ENCODE peak calls at places on chromosome 12, in four cellular contexts. Q is IMR-90, P is endothelial cell of umbilical vein, K is GM12878. C is an unnamed sample.

GRCh38 chr12:93483151-93483807 is 16.0 kb downstream of the MRPL42 start:
- DNase-seq in Q (peak; percentile 19), P (no peak), K (no peak), C (no peak)

GRCh38 chr12:14185441-14186192 is 179.9 kb upstream of the ATF7IP start:
- DNase-seq in Q (peak; percentile 38), P (peak; percentile 35), K (no peak), C (peak; percentile 9)

GRCh38 chr12:71710276-71711125 is 24.6 kb downstream of the TMEM19 start:
- DNase-seq in Q (peak; percentile 91), P (peak; percentile 52), K (no peak), C (no peak)

GRCh38 chr12:52692253-52692652 is 11.1 kb downstream of the KRT77 start:
- DNase-seq in Q (no peak), P (no peak), K (no peak), C (peak; percentile 68)

GRCh38 chr12:82746668-82747067 is 60.0 kb downstream of the TMTC2 start:
- DNase-seq in Q (no peak), P (peak; percentile 12), K (no peak), C (no peak)

GRCh38 chr12:90999946-91000345 is 4.8 kb downstream of the EPYC start:
- DNase-seq in Q (peak; percentile 48), P (no peak), K (no peak), C (no peak)

GRCh38 chr12:96493101-96493500 is 3.7 kb downstream of the CFAP54 start:
- DNase-seq in Q (peak; percentile 75), P (peak; percentile 45), K (no peak), C (no peak)

GRCh38 chr12:5503774-5504173 is 71.9 kb downstream of the NTF3 start:
- DNase-seq in Q (no peak), P (no peak), K (no peak), C (no peak)

DNA sequence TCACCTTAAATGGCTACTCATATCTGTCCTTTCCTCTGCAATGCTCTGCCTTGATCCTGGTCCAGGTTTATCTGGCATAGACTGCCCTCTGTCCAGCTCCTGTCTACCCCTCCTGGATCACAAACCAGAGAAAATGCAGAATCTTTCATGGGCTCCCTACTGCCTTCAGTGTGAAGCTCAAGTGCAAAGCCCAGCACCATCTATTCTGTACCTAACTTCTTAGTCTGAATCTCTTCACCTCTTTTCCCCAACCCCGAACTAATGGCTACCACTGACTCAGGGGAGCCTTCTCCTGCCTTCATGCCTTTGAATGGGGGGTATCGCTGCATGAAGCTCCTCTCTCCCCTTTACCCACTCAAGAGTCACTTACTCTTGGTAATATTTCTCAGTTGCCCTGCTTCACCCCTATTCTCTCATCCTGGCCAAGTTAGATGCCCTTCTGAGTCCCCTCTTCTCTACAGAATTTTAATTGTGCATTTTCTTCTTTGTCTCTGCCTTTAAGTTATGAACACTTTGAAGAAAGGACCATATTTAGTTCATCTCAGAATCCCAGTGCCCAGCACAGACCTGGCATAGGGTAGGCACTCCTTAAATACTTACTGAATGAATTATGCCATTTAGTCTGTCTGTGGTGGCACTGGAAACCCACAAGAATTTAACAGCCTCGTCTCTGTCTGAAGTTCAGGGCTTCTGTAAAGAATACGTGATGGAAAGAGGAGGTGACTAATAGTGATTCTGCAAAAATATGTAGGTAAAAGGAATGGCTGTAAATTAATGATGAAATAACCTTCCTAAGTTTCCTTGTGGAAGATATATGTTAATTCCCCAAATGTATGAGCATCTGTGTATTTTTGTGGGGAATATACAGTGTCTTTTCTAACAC is 191.3 kb upstream of the AMIGO2 start:
- DNase-seq in Q (peak; percentile 77), P (no peak), K (no peak), C (no peak)
- TF ChIP-seq FOS in Q (peak; percentile 17), P (no peak), K (no peak), C (no peak)

DNA sequence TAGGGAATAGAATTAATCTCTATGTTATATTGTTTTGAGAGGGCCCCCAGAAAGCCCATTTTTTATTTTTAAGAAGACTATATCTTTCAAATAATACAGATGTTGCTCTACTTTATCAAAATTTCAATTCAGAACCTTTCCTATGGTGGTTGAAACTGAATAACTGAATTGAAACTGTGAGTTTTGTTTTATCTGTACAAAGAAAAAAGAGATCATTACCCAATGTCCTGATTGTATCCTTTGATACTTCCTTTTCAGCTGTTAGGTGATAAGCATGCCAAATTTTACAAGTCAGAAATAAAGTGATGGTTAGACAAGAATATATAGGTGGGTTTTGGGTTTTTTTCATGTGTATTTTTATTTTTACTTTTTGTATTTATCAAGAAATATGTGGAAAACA is 1293.1 kb upstream of the USP15 start:
- DNase-seq in Q (no peak), P (no peak), K (no peak), C (no peak)
- TF ChIP-seq FOS in Q (no peak), P (no peak), K (no peak), C (no peak)

GRCh38 chr12:121331268-121331667 is 20.9 kb downstream of the ANAPC5 start:
- DNase-seq in Q (no peak), P (no peak), K (no peak), C (no peak)

GRCh38 chr12:121337416-121337815 is 14.8 kb downstream of the ANAPC5 start:
- DNase-seq in Q (no peak), P (no peak), K (no peak), C (no peak)

GRCh38 chr12:121333747-121334146 is 18.5 kb downstream of the ANAPC5 start:
- DNase-seq in Q (no peak), P (no peak), K (no peak), C (no peak)

GRCh38 chr12:121330692-121331091 is 21.5 kb downstream of the ANAPC5 start:
- DNase-seq in Q (no peak), P (no peak), K (no peak), C (no peak)

DNA sequence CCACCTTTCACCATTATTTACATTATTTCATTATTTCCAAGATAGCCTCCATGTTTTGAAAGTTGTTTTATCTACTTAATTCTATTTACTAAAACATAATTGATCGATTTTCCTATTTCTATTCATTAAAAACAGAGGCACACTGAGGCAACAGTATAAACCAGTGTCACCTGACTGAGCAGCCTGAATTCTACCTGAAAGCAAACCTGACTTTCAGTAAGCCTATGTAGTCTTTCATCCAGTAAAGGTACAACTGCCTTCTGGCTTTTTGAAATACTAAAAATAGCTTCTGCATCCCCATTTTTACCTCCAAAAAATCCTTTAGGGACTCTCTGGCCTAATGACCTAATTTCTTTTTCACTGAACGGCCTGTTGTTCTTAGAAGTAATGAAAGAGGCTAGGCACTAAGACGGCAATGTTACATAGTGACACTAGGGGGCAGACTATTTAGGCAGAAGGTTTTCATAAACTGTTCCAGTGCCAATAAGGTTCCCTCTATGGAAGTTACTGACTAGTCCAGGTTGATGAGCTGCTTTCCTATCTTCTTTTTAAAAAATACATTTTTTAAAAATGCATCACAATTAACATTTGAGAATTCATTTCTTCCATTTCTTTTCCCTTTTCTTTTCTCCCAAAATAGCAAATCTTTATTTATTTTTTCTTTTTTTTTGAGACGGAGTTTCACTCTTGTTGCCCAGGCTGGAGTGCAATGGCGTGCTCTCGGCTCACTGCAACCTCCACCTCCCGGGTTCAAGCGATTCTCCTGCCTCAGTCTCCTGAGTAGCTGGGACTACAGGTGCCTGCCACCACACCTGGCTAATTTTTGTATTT is 17.5 kb downstream of the ANAPC5 start:
- DNase-seq in Q (peak; percentile 78), P (peak; percentile 65), K (peak; percentile 26), C (peak; percentile 65)
- TF ChIP-seq FOS in Q (no peak), P (no peak), K (no peak), C (no peak)

GRCh38 chr12:111596985-111597730 is 2.0 kb downstream of the ATXN2 start:
- DNase-seq in Q (peak; percentile 55), P (peak; percentile 81), K (no peak), C (no peak)

GRCh38 chr12:111600296-111600562 is 1.1 kb upstream of the ATXN2 start:
- DNase-seq in Q (no peak), P (no peak), K (no peak), C (no peak)

GRCh38 chr12:111597731-111598636 is 1.1 kb downstream of the ATXN2 start:
- DNase-seq in Q (no peak), P (peak; percentile 31), K (no peak), C (peak; percentile 76)

GRCh38 chr12:111599459-111600295 is 562 bp upstream of the ATXN2 start:
- DNase-seq in Q (peak; percentile 95), P (peak; percentile 89), K (peak; percentile 51), C (peak; percentile 94)

DNA sequence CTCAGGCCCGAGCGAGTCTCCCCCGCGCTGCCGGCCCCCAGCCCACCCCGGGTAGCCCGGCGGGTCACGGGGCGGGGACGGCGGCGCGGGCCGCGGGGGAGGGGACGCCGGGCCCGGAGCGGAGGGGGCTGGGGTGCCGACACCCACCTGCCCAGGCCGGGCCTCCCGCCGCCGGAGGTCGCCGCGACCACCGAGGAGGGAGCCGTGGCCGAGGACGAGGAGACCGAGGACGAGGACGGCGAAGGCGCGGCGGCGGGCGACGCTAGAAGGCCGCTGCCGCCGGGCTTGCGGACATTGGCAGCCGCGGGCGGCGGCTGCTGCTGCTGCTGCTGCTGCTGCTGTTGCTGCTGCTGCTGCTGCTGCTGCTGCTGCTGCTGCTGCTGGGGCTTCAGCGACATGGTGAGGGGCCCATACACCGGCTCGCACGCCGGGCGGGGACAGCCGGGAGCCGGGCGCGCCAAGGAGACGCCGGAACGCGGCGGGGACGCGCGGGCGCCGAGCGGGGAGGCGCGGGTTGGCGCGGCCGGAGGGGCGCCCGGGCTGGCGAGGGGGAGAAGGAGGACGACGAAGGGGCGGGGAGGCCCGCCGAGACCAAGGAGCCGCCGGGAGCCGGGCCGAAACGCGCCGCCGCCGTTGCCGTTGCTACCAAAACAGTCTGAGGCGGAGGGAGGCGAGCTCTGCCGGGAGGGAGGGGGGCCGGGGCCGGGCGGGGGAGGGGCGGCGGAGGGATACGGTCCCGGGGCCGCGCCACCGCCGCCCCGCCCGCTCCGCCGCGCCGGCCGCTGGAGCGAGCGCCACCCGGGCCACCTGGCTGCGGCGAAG is at the start of gene ATXN2:
- DNase-seq in Q (no peak), P (peak; percentile 46), K (no peak), C (peak; percentile 81)
- TF ChIP-seq FOS in Q (no peak), P (no peak), K (no peak), C (no peak)

C was measured in K562.